ENCODE peak calls at places on chromosomes 5 and 9, in ten cellular contexts. One of them, this sample, is unnamed.
A peak's percentile ranks its signal among the peaks of the same experiment; 100 is the strongest.

GRCh38 chr9:105510024-105510423 is 47.9 kb upstream of the FKTN start:
- DNase-seq in left ventricle myocardium superior: no peak
- DNase-seq in hippocampal formation: no peak
- DNase-seq in transverse colon: no peak
- DNase-seq in G401: no peak
- DNase-seq in GM23248: peak; percentile 80
- DNase-seq in A549: no peak
- DNase-seq in tibial artery: no peak
- DNase-seq in left cardiac atrium: no peak
- DNase-seq in CD14-positive monocyte: no peak
- DNase-seq in this sample: no peak

GRCh38 chr9:134356496-134357470 is 30.5 kb downstream of the RXRA start:
- DNase-seq in left ventricle myocardium superior: no peak
- DNase-seq in hippocampal formation: no peak
- DNase-seq in transverse colon: peak; percentile 55
- DNase-seq in G401: no peak
- DNase-seq in GM23248: no peak
- DNase-seq in A549: no peak
- DNase-seq in tibial artery: no peak
- DNase-seq in left cardiac atrium: no peak
- DNase-seq in CD14-positive monocyte: no peak
- DNase-seq in this sample: no peak

GRCh38 chr5:66992547-66992946 is 204.1 kb downstream of the CD180 start:
- DNase-seq in left ventricle myocardium superior: no peak
- DNase-seq in hippocampal formation: no peak
- DNase-seq in transverse colon: no peak
- DNase-seq in G401: no peak
- DNase-seq in GM23248: no peak
- DNase-seq in A549: no peak
- DNase-seq in tibial artery: no peak
- DNase-seq in left cardiac atrium: no peak
- DNase-seq in CD14-positive monocyte: no peak
- DNase-seq in this sample: no peak

GRCh38 chr5:95720094-95720793 is 10.9 kb upstream of the RHOBTB3 start:
- DNase-seq in left ventricle myocardium superior: no peak
- DNase-seq in hippocampal formation: peak; percentile 50
- DNase-seq in transverse colon: no peak
- DNase-seq in G401: peak; percentile 68
- DNase-seq in GM23248: peak; percentile 19
- DNase-seq in A549: no peak
- DNase-seq in tibial artery: peak; percentile 43
- DNase-seq in left cardiac atrium: no peak
- DNase-seq in CD14-positive monocyte: no peak
- DNase-seq in this sample: no peak

GRCh38 chr9:79976501-79977444 is 405.0 kb downstream of the TLE4 start:
- DNase-seq in left ventricle myocardium superior: no peak
- DNase-seq in hippocampal formation: no peak
- DNase-seq in transverse colon: no peak
- DNase-seq in G401: no peak
- DNase-seq in GM23248: no peak
- DNase-seq in A549: no peak
- DNase-seq in tibial artery: no peak
- DNase-seq in left cardiac atrium: no peak
- DNase-seq in CD14-positive monocyte: no peak
- DNase-seq in this sample: peak; percentile 38

GRCh38 chr5:93130623-93131022 is 450.4 kb downstream of the NR2F1-AS1 start:
- DNase-seq in left ventricle myocardium superior: no peak
- DNase-seq in hippocampal formation: no peak
- DNase-seq in transverse colon: no peak
- DNase-seq in G401: no peak
- DNase-seq in GM23248: no peak
- DNase-seq in A549: no peak
- DNase-seq in tibial artery: peak; percentile 25
- DNase-seq in left cardiac atrium: no peak
- DNase-seq in CD14-positive monocyte: no peak
- DNase-seq in this sample: no peak

GRCh38 chr5:180804129-180804601 is 1.6 kb upstream of the MGAT1 start:
- DNase-seq in left ventricle myocardium superior: no peak
- DNase-seq in hippocampal formation: no peak
- DNase-seq in transverse colon: no peak
- DNase-seq in G401: no peak
- DNase-seq in GM23248: no peak
- DNase-seq in A549: no peak
- DNase-seq in tibial artery: no peak
- DNase-seq in left cardiac atrium: no peak
- DNase-seq in CD14-positive monocyte: no peak
- DNase-seq in this sample: no peak

GRCh38 chr5:33824516-33825195 is 67.1 kb downstream of the ADAMTS12 start:
- DNase-seq in left ventricle myocardium superior: no peak
- DNase-seq in hippocampal formation: no peak
- DNase-seq in transverse colon: peak; percentile 11
- DNase-seq in G401: no peak
- DNase-seq in GM23248: peak; percentile 84
- DNase-seq in A549: no peak
- DNase-seq in tibial artery: no peak
- DNase-seq in left cardiac atrium: no peak
- DNase-seq in CD14-positive monocyte: no peak
- DNase-seq in this sample: no peak

GRCh38 chr5:132180134-132180745 is 47.4 kb downstream of the P4HA2 start:
- DNase-seq in left ventricle myocardium superior: no peak
- DNase-seq in hippocampal formation: peak; percentile 54
- DNase-seq in transverse colon: no peak
- DNase-seq in G401: peak; percentile 63
- DNase-seq in GM23248: peak; percentile 87
- DNase-seq in A549: peak; percentile 54
- DNase-seq in tibial artery: no peak
- DNase-seq in left cardiac atrium: no peak
- DNase-seq in CD14-positive monocyte: no peak
- DNase-seq in this sample: no peak

GRCh38 chr9:68500457-68501158 is 40.1 kb downstream of the TMEM252 start:
- DNase-seq in left ventricle myocardium superior: no peak
- DNase-seq in hippocampal formation: no peak
- DNase-seq in transverse colon: no peak
- DNase-seq in G401: peak; percentile 25
- DNase-seq in GM23248: peak; percentile 10
- DNase-seq in A549: peak; percentile 80
- DNase-seq in tibial artery: no peak
- DNase-seq in left cardiac atrium: no peak
- DNase-seq in CD14-positive monocyte: no peak
- DNase-seq in this sample: no peak

GRCh38 chr9:104879555-104880318 is 48.2 kb downstream of the ABCA1 start:
- DNase-seq in left ventricle myocardium superior: no peak
- DNase-seq in hippocampal formation: no peak
- DNase-seq in transverse colon: no peak
- DNase-seq in G401: no peak
- DNase-seq in GM23248: peak; percentile 88
- DNase-seq in A549: no peak
- DNase-seq in tibial artery: no peak
- DNase-seq in left cardiac atrium: no peak
- DNase-seq in CD14-positive monocyte: no peak
- DNase-seq in this sample: no peak

GRCh38 chr5:61735531-61735930 is 403.5 kb downstream of the ZSWIM6 start:
- DNase-seq in left ventricle myocardium superior: no peak
- DNase-seq in hippocampal formation: no peak
- DNase-seq in transverse colon: no peak
- DNase-seq in G401: no peak
- DNase-seq in GM23248: peak; percentile 4
- DNase-seq in A549: no peak
- DNase-seq in tibial artery: no peak
- DNase-seq in left cardiac atrium: no peak
- DNase-seq in CD14-positive monocyte: no peak
- DNase-seq in this sample: no peak